ENCODE peak calls at places on chromosomes 5 and 9, in seven cellular contexts. W is substantia nigra, R is upper lobe of right lung, O is T follicular helper cell, T is kidney tubule cell, J is NCI-H774, F is A549. L is an unnamed sample.
A peak's percentile ranks its signal among the peaks of the same experiment; 100 is the strongest.

GRCh38 chr9:35728041-35728971 is 3.7 kb downstream of the TLN1 start:
- DNase-seq in J (no peak), R (peak; percentile 82), F (peak; percentile 60), O (no peak), W (peak; percentile 25), T (peak; percentile 87), L (no peak)

GRCh38 chr9:112443200-112443599 is 43.4 kb upstream of the KIAA1958 start:
- DNase-seq in T (peak; percentile 6), F (peak; percentile 23), O (no peak), R (no peak), J (no peak), W (no peak), L (no peak)

GRCh38 chr9:134951994-134952393 is 34.3 kb upstream of the FCN1 start:
- DNase-seq in J (no peak), W (no peak), T (no peak), O (no peak), F (no peak), R (no peak), L (no peak)

GRCh38 chr5:113031557-113031956 is 55.0 kb downstream of the DCP2 start:
- DNase-seq in T (no peak), J (no peak), F (no peak), O (no peak), W (no peak), R (no peak), L (no peak)

GRCh38 chr9:69308217-69308931 is 16.6 kb upstream of the ENTREP1 start:
- DNase-seq in T (no peak), F (no peak), R (no peak), O (no peak), J (no peak), W (no peak), L (no peak)

GRCh38 chr9:72280913-72281500 is 84.0 kb downstream of the ZFAND5 start:
- DNase-seq in O (peak; percentile 53), W (peak; percentile 31), R (peak; percentile 78), J (peak; percentile 41), T (peak; percentile 77), F (peak; percentile 77), L (peak; percentile 51)

GRCh38 chr9:132943677-132944293 is 631 bp downstream of the TSC1 start:
- DNase-seq in W (no peak), J (no peak), T (peak; percentile 2), O (no peak), F (no peak), R (no peak), L (peak; percentile 2)

GRCh38 chr9:72537011-72537545 is 15.7 kb downstream of the TMC1 start:
- DNase-seq in T (no peak), J (no peak), W (no peak), R (no peak), F (no peak), O (no peak), L (no peak)

GRCh38 chr9:101716629-101717028 is 21.8 kb downstream of the GRIN3A start:
- DNase-seq in F (no peak), J (peak; percentile 42), O (no peak), R (no peak), W (no peak), T (peak; percentile 9), L (no peak)

GRCh38 chr5:51731641-51732040 is 348.4 kb downstream of the ISL1 start:
- DNase-seq in R (no peak), O (no peak), J (peak; percentile 40), F (no peak), T (no peak), W (no peak), L (no peak)

GRCh38 chr9:136854842-136855460 is 2.8 kb downstream of the MAMDC4 start:
- DNase-seq in W (no peak), J (no peak), R (no peak), O (no peak), T (no peak), F (no peak), L (no peak)

GRCh38 chr5:42991477-42992034 is 48.6 kb downstream of the ANXA2R start:
- DNase-seq in R (no peak), F (no peak), W (no peak), T (no peak), J (no peak), O (no peak), L (no peak)

GRCh38 chr5:31888513-31888912 is 249.6 kb downstream of the PDZD2 start:
- DNase-seq in O (no peak), J (no peak), W (no peak), F (no peak), R (no peak), T (peak; percentile 43), L (no peak)

GRCh38 chr9:127537792-127538191 is 74.3 kb upstream of the STXBP1 start:
- DNase-seq in F (no peak), R (no peak), W (no peak), O (no peak), J (no peak), T (no peak), L (no peak)

GRCh38 chr5:150142800-150143724 is 12.6 kb downstream of the PDGFRB start:
- DNase-seq in O (no peak), J (no peak), T (peak; percentile 76), R (no peak), F (peak; percentile 78), W (no peak), L (no peak)

GRCh38 chr5:103224118-103224893 is 34.3 kb upstream of the MACIR start:
- DNase-seq in F (peak; percentile 71), T (peak; percentile 78), W (no peak), R (no peak), O (peak; percentile 7), J (no peak), L (no peak)

GRCh38 chr9:98726735-98727134 is 18.0 kb upstream of the GABBR2 start:
- DNase-seq in O (no peak), W (no peak), F (no peak), J (no peak), R (no peak), T (peak; percentile 12), L (no peak)

GRCh38 chr9:1173986-1174385 is 123.8 kb downstream of the DMRT2 start:
- DNase-seq in J (no peak), O (no peak), R (no peak), T (no peak), W (no peak), F (no peak), L (no peak)

GRCh38 chr9:8857330-8858249 is 1058.0 kb upstream of the DMAC1 start:
- DNase-seq in F (no peak), O (no peak), J (peak; percentile 39), W (peak; percentile 64), T (peak; percentile 78), R (peak; percentile 71), L (no peak)

GRCh38 chr9:7467186-7467585 is 332.4 kb downstream of the DMAC1 start:
- DNase-seq in F (no peak), R (no peak), W (no peak), O (no peak), T (no peak), J (no peak), L (no peak)

GRCh38 chr5:52909192-52909591 is 80.0 kb upstream of the ITGA2 start:
- DNase-seq in O (no peak), R (no peak), F (no peak), W (no peak), J (no peak), T (no peak), L (no peak)

GRCh38 chr5:74895906-74896305 is 29.7 kb upstream of the FAM169A start:
- DNase-seq in T (peak; percentile 89), R (peak; percentile 73), W (peak; percentile 28), O (no peak), J (no peak), F (peak; percentile 18), L (no peak)

GRCh38 chr5:5613261-5613990 is 190.9 kb downstream of the ICE1 start:
- DNase-seq in W (no peak), T (no peak), J (no peak), R (no peak), O (no peak), F (no peak), L (no peak)

GRCh38 chr9:2193565-2193964 is 178.4 kb downstream of the SMARCA2 start:
- DNase-seq in W (no peak), T (no peak), F (no peak), O (no peak), R (no peak), J (no peak), L (no peak)

GRCh38 chr9:37870799-37871176 is 33.1 kb downstream of the SLC25A51 start:
- DNase-seq in J (no peak), T (no peak), O (no peak), R (no peak), W (no peak), F (no peak), L (no peak)

GRCh38 chr5:34721359-34721758 is 65.2 kb downstream of the RAI14 start:
- DNase-seq in O (no peak), T (no peak), F (no peak), W (no peak), R (no peak), J (no peak), L (no peak)

GRCh38 chr9:129336601-129337286 is 158.7 kb upstream of the IER5L start:
- DNase-seq in W (peak; percentile 26), J (no peak), O (no peak), R (no peak), F (no peak), T (peak; percentile 24), L (peak; percentile 9)

GRCh38 chr9:101219030-101219429 is 165.8 kb downstream of the BAAT start:
- DNase-seq in R (no peak), J (no peak), W (no peak), T (no peak), O (no peak), F (no peak), L (no peak)

GRCh38 chr5:159041754-159042153 is 58.0 kb downstream of the EBF1 start:
- DNase-seq in F (no peak), W (no peak), O (no peak), R (no peak), T (no peak), J (no peak), L (no peak)

GRCh38 chr5:100746730-100747129 is 156.4 kb downstream of the ST8SIA4 start:
- DNase-seq in T (no peak), J (no peak), O (no peak), F (no peak), R (no peak), W (no peak), L (no peak)

GRCh38 chr9:137058651-137059234 is 4.9 kb upstream of the ENTPD2 start:
- DNase-seq in F (no peak), R (no peak), W (no peak), J (peak; percentile 35), T (no peak), O (no peak), L (no peak)

GRCh38 chr5:147327905-147328304 is 93.1 kb downstream of the STK32A start:
- DNase-seq in T (no peak), R (no peak), W (no peak), O (no peak), J (no peak), F (no peak), L (no peak)

GRCh38 chr5:54676466-54676865 is 158.9 kb downstream of the SNX18 start:
- DNase-seq in T (no peak), J (no peak), F (no peak), W (no peak), O (no peak), R (no peak), L (no peak)

GRCh38 chr9:133225171-133226011 is 16.3 kb upstream of the OBP2B start:
- DNase-seq in T (no peak), O (no peak), W (no peak), J (no peak), F (no peak), R (no peak), L (no peak)

GRCh38 chr9:105194234-105194633 is 50.2 kb upstream of the SLC44A1 start:
- DNase-seq in O (no peak), F (no peak), W (no peak), T (no peak), J (no peak), R (no peak), L (no peak)

GRCh38 chr5:132370241-132370820 is 821 bp downstream of the SLC22A5 start:
- DNase-seq in W (no peak), F (no peak), O (no peak), J (no peak), T (no peak), R (peak; percentile 41), L (no peak)

GRCh38 chr9:69919461-69920061 is 98.9 kb downstream of the CFAP95 start:
- DNase-seq in T (peak; percentile 64), F (peak; percentile 59), W (no peak), R (no peak), J (peak; percentile 62), O (no peak), L (no peak)

GRCh38 chr5:35285011-35285410 is 54.7 kb upstream of the PRLR start:
- DNase-seq in F (no peak), T (no peak), R (no peak), W (no peak), O (no peak), J (no peak), L (no peak)